ENCODE peak calls at places on chromosome X, in four cellular contexts. Y, K, G and X are unnamed samples.

GRCh38 chrX:118802857-118803256 is 20.8 kb upstream of the ZCCHC12 start:
- DNase-seq in Y (no peak), K (no peak), G (no peak), X (no peak)

GRCh38 chrX:11130142-11130541 is 19.0 kb downstream of the HCCS start:
- DNase-seq in Y (no peak), K (no peak), G (no peak), X (no peak)

GRCh38 chrX:102345916-102346315 is 93.9 kb downstream of the NXF2B start:
- DNase-seq in Y (peak; percentile 68), K (peak; percentile 63), G (peak; percentile 37), X (peak; percentile 13)

GRCh38 chrX:24485976-24486680 is 21.0 kb downstream of the PDK3 start:
- DNase-seq in Y (no peak), K (peak; percentile 22), G (no peak), X (no peak)

GRCh38 chrX:2888309-2888708 is 40.8 kb downstream of the ARSD start:
- DNase-seq in Y (no peak), K (no peak), G (no peak), X (no peak)

GRCh38 chrX:113929004-113929403 is 654.9 kb upstream of the HTR2C start:
- DNase-seq in Y (peak; percentile 89), K (peak; percentile 91), G (no peak), X (peak; percentile 48)

GRCh38 chrX:12819231-12819630 is 28.0 kb downstream of the PRPS2 start:
- DNase-seq in Y (no peak), K (no peak), G (no peak), X (no peak)

GRCh38 chrX:16579517-16579916 is 70.4 kb upstream of the S100G start:
- DNase-seq in Y (no peak), K (no peak), G (no peak), X (no peak)

GRCh38 chrX:45775462-45775861 is 574.8 kb upstream of the DIPK2B start:
- DNase-seq in Y (no peak), K (no peak), G (no peak), X (no peak)

GRCh38 chrX:46642145-46642544 is 68.6 kb downstream of the CHST7 start:
- DNase-seq in Y (no peak), K (peak; percentile 12), G (peak; percentile 19), X (peak; percentile 17)

GRCh38 chrX:133053854-133054565 is 42.9 kb downstream of the USP26 start:
- DNase-seq in Y (no peak), K (peak; percentile 36), G (no peak), X (no peak)

GRCh38 chrX:53594354-53594753 is 92.2 kb downstream of the HUWE1 start:
- DNase-seq in Y (no peak), K (no peak), G (no peak), X (no peak)

GRCh38 chrX:68842781-68843581 is 14.2 kb downstream of the EFNB1 start:
- DNase-seq in Y (no peak), K (no peak), G (no peak), X (no peak)

GRCh38 chrX:38940547-38940946 is 139.3 kb downstream of the MID1IP1 start:
- DNase-seq in Y (no peak), K (no peak), G (no peak), X (no peak)

GRCh38 chrX:107712231-107713204 is 63.1 kb downstream of the TSC22D3 start:
- DNase-seq in Y (no peak), K (no peak), G (peak; percentile 67), X (no peak)

GRCh38 chrX:17488036-17488435 is 113.0 kb downstream of the NHS start:
- DNase-seq in Y (no peak), K (no peak), G (no peak), X (no peak)

GRCh38 chrX:21741869-21742701 is 15.8 kb downstream of the SMPX start:
- DNase-seq in Y (no peak), K (no peak), G (no peak), X (no peak)

GRCh38 chrX:79195027-79195426 is 50.5 kb downstream of the GPR174 start:
- DNase-seq in Y (no peak), K (no peak), G (no peak), X (no peak)

GRCh38 chrX:39814391-39814790 is 283.4 kb downstream of the BCOR start:
- DNase-seq in Y (no peak), K (no peak), G (peak; percentile 37), X (no peak)

GRCh38 chrX:4570141-4570540 is 856.7 kb upstream of the PRKX start:
- DNase-seq in Y (no peak), K (no peak), G (no peak), X (no peak)

GRCh38 chrX:49111846-49112245 is 11.7 kb downstream of the GPKOW start:
- DNase-seq in Y (no peak), K (no peak), G (no peak), X (no peak)

GRCh38 chrX:129566081-129566480 is 26.0 kb downstream of the OCRL start:
- DNase-seq in Y (no peak), K (no peak), G (no peak), X (no peak)

GRCh38 chrX:43556207-43556606 is 99.9 kb upstream of the MAOA start:
- DNase-seq in Y (no peak), K (no peak), G (no peak), X (no peak)

GRCh38 chrX:41449615-41450014 is 2.5 kb downstream of the NYX start:
- DNase-seq in Y (no peak), K (no peak), G (no peak), X (no peak)

GRCh38 chrX:8868070-8868795 is 67.0 kb upstream of the FAM9A start:
- DNase-seq in Y (no peak), K (no peak), G (no peak), X (no peak)

GRCh38 chrX:72020204-72020603 is 109.6 kb downstream of the NHSL2 start:
- DNase-seq in Y (no peak), K (no peak), G (no peak), X (no peak)

GRCh38 chrX:39960219-39960618 is 137.5 kb downstream of the BCOR start:
- DNase-seq in Y (no peak), K (no peak), G (no peak), X (no peak)

GRCh38 chrX:19956923-19957322 is 33.9 kb downstream of the BCLAF3 start:
- DNase-seq in Y (no peak), K (no peak), G (no peak), X (no peak)

GRCh38 chrX:113305496-113305895 is 464.9 kb upstream of the AMOT start:
- DNase-seq in Y (no peak), K (no peak), G (no peak), X (no peak)

GRCh38 chrX:136525738-136526606 is 6.0 kb upstream of the VGLL1 start:
- DNase-seq in Y (no peak), K (no peak), G (no peak), X (no peak)

GRCh38 chrX:54029543-54030143 is 14.6 kb downstream of the PHF8 start:
- DNase-seq in Y (no peak), K (no peak), G (no peak), X (peak; percentile 7)